ENCODE peak calls at places on chromosomes 13 and 19, in nine cellular contexts. N is Caco-2, L is T-cell, C is brain microvascular endothelial cell, I is RWPE1, S is Panc1, V is T-helper 1 cell, H is GM12865, Q is amniotic stem cell. B is an unnamed sample.

GRCh38 chr13:20550799-20551198 is 16.2 kb upstream of the IFT88 start:
- DNase-seq in N (no peak), C (no peak), V (no peak), L (no peak), Q (no peak), H (no peak), S (no peak), I (no peak), B (no peak)

GRCh38 chr19:45952691-45953505 is 20.8 kb downstream of the NOVA2 start:
- DNase-seq in N (peak), L (no peak), I (peak), S (no peak), V (peak), Q (no peak), H (peak), C (peak), B (no peak)

GRCh38 chr19:57363734-57364181 is 407 bp downstream of the TRAPPC2B start:
- DNase-seq in Q (no peak), C (peak), I (peak), V (no peak), N (no peak), H (no peak), S (no peak), L (no peak), B (peak)

GRCh38 chr19:29528350-29528945 is 2.7 kb downstream of the VSTM2B start:
- DNase-seq in L (peak), I (peak), V (peak), N (no peak), C (peak), S (no peak), Q (peak), H (peak), B (peak)

GRCh38 chr19:33393286-33394005 is 19.9 kb downstream of the CEBPG start:
- DNase-seq in C (no peak), S (no peak), N (no peak), H (no peak), Q (no peak), V (no peak), I (no peak), L (no peak), B (no peak)

GRCh38 chr19:57903298-57904174 is 12.9 kb downstream of the ZNF417 start:
- DNase-seq in I (peak), V (peak), Q (peak), C (no peak), N (peak), S (no peak), H (peak), L (no peak), B (peak)

GRCh38 chr19:56176881-56177280 is 1.1 kb downstream of the GALP start:
- DNase-seq in L (no peak), C (no peak), N (no peak), S (no peak), V (no peak), H (no peak), Q (no peak), I (no peak), B (no peak)

GRCh38 chr19:1849999-1850398 is 1.7 kb upstream of the REXO1 start:
- DNase-seq in I (no peak), L (no peak), V (no peak), Q (no peak), H (no peak), N (no peak), S (no peak), C (no peak), B (no peak)

GRCh38 chr19:50793558-50794065 is 3.4 kb downstream of the ACP4 start:
- DNase-seq in C (no peak), I (no peak), H (no peak), S (no peak), Q (no peak), L (no peak), N (no peak), V (no peak), B (no peak)

GRCh38 chr13:41060723-41061074 is 610 bp upstream of the WBP4 start:
- DNase-seq in V (peak), H (peak), Q (peak), I (peak), S (no peak), N (peak), L (peak), C (no peak), B (peak)